ENCODE peak calls at places on chromosomes 7 and 10, in seven cellular contexts. D is colonic mucosa, G is uterus, C is AG10803, J is NB4, N is kidney epithelial cell, B is BE2C. O is an unnamed sample.

GRCh38 chr10:51368943-51369342 is 294.7 kb downstream of the PRKG1 start:
- DNase-seq in D (no peak), C (no peak), N (no peak), B (no peak), G (no peak), J (no peak), O (no peak)

GRCh38 chr10:128566376-128566968 is 440.2 kb upstream of the MKI67 start:
- DNase-seq in D (no peak), G (no peak), N (no peak), C (no peak), J (no peak), B (no peak), O (no peak)

GRCh38 chr10:49827297-49827696 is 65.2 kb upstream of the OGDHL start:
- DNase-seq in B (no peak), J (no peak), C (no peak), D (no peak), N (no peak), G (no peak), O (no peak)

GRCh38 chr7:82263880-82264751 is 179.5 kb downstream of the CACNA2D1 start:
- DNase-seq in B (no peak), G (no peak), N (no peak), D (no peak), J (no peak), C (no peak), O (no peak)

GRCh38 chr10:86447422-86447821 is 74.2 kb downstream of the WAPL start:
- DNase-seq in G (no peak), J (no peak), B (no peak), C (no peak), N (no peak), D (no peak), O (no peak)

GRCh38 chr10:89476676-89477075 is 58.7 kb downstream of the SLC16A12 start:
- DNase-seq in G (no peak), N (peak), C (no peak), D (no peak), J (no peak), B (no peak), O (peak)

GRCh38 chr7:129748710-129749109 is 137.2 kb downstream of the NRF1 start:
- DNase-seq in J (peak), B (no peak), D (no peak), G (no peak), N (no peak), C (peak), O (no peak)

GRCh38 chr7:87474533-87475358 is 734 bp downstream of the ABCB4 start:
- DNase-seq in C (peak), N (peak), B (no peak), D (peak), G (no peak), J (peak), O (no peak)

GRCh38 chr10:61882621-61883375 is 18.7 kb upstream of the ARID5B start:
- DNase-seq in B (no peak), N (no peak), C (peak), G (no peak), J (no peak), D (no peak), O (no peak)

GRCh38 chr10:120634629-120635028 is 177.6 kb downstream of the PLPP4 start:
- DNase-seq in D (no peak), C (no peak), J (peak), B (peak), G (no peak), N (no peak), O (no peak)

GRCh38 chr7:127938588-127938987 is 92.6 kb downstream of the LRRC4 start:
- DNase-seq in G (no peak), C (peak), B (no peak), D (no peak), J (no peak), N (no peak), O (peak)

GRCh38 chr7:129351320-129351719 is 82.9 kb upstream of the STRIP2 start:
- DNase-seq in J (no peak), D (no peak), B (no peak), C (no peak), N (no peak), G (no peak), O (no peak)

GRCh38 chr10:80100861-80101695 is 22.6 kb downstream of the TMEM254 start:
- DNase-seq in G (no peak), B (no peak), N (no peak), J (no peak), D (no peak), C (no peak), O (no peak)

GRCh38 chr7:112497481-112497880 is 16.7 kb downstream of the LSMEM1 start:
- DNase-seq in C (no peak), G (no peak), J (no peak), D (no peak), B (no peak), N (no peak), O (no peak)

GRCh38 chr10:62647375-62648092 is 157.0 kb upstream of the ADO start:
- DNase-seq in J (no peak), D (no peak), B (no peak), C (no peak), N (no peak), G (no peak), O (no peak)

GRCh38 chr7:4631664-4632171 is 50.4 kb upstream of the FOXK1 start:
- DNase-seq in G (peak), J (peak), B (peak), C (peak), D (peak), N (peak), O (peak)

GRCh38 chr7:4667776-4668509 is 14.2 kb upstream of the FOXK1 start:
- DNase-seq in G (no peak), N (no peak), J (no peak), C (peak), B (no peak), D (no peak), O (peak)

GRCh38 chr7:113122657-113123252 is 4.4 kb upstream of the SMIM30 start:
- DNase-seq in N (no peak), G (no peak), D (no peak), C (no peak), B (no peak), J (no peak), O (no peak)

GRCh38 chr7:99102809-99103690 is 40.9 kb downstream of the SMURF1 start:
- DNase-seq in J (no peak), B (no peak), N (no peak), C (peak), G (no peak), D (no peak), O (no peak)

GRCh38 chr10:62250594-62251198 is 17.9 kb downstream of the RTKN2 start:
- DNase-seq in C (peak), G (no peak), N (peak), D (no peak), J (no peak), B (no peak), O (no peak)

GRCh38 chr10:70927221-70927943 is 39.0 kb upstream of the PCBD1 start:
- DNase-seq in J (peak), B (no peak), C (no peak), G (no peak), D (no peak), N (no peak), O (no peak)

GRCh38 chr10:5563991-5564536 is 39.3 kb downstream of the CALML3 start:
- DNase-seq in D (no peak), C (peak), B (no peak), J (peak), G (no peak), N (no peak), O (no peak)

GRCh38 chr10:11693376-11693775 is 48.8 kb upstream of the ECHDC3 start:
- DNase-seq in D (no peak), N (no peak), G (no peak), B (no peak), C (no peak), J (no peak), O (no peak)
- TF ChIP-seq CTCF in D (no peak), N (no peak), G (no peak), B (no peak), C (no peak), J (no peak), O (no peak)

DNA sequence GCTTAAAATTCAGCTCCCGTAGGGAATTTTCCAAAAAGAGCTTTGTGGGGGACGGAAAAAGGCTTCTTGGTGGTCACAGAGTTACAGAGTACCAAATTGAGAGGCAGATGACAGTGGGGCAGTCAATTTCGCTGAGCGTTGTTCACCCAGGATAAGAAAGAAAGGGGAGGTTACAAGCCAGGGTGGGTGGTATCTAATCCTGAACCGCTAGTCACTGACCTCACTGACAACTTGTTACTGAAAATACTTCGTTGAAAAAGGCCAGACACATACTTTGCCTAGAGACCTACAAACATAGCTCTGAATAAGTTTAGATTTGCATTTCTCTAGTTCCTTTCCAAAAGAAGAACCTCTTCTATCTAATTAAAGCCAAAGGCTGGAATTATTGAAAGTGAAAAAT is at the start of gene CTNNA3:
- DNase-seq in D (no peak), G (no peak), N (no peak), B (no peak), C (no peak), J (no peak), O (no peak)
- H3K4me3 ChIP-seq in D (no peak), G (peak), N (no peak), B (no peak), C (no peak), J (no peak), O (no peak)

DNA sequence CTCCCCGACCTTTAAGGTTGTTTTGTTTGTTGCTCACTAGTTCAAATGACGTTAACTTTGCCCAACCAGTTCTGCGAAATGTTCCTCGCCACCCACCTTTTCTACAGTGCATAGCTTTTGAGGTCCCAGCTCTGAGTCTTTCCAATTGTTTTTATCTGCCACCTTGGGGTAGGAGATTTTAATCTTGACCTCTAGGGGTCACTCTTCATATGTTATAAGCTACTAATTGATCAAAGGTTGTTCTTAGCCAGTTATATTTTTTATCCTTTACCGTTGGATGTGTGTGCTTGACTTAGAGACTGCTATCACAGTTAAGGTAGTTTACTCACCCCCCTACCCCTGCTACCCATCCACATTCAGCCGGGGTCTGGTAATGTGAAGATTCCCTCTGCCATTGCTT is 372.4 kb downstream of the SUGCT start:
- DNase-seq in D (no peak), G (no peak), J (peak), N (no peak), B (no peak), C (no peak), O (no peak)
- TF ChIP-seq CTCF in D (peak), G (no peak), J (no peak), N (no peak), B (peak), C (no peak), O (no peak)

DNA sequence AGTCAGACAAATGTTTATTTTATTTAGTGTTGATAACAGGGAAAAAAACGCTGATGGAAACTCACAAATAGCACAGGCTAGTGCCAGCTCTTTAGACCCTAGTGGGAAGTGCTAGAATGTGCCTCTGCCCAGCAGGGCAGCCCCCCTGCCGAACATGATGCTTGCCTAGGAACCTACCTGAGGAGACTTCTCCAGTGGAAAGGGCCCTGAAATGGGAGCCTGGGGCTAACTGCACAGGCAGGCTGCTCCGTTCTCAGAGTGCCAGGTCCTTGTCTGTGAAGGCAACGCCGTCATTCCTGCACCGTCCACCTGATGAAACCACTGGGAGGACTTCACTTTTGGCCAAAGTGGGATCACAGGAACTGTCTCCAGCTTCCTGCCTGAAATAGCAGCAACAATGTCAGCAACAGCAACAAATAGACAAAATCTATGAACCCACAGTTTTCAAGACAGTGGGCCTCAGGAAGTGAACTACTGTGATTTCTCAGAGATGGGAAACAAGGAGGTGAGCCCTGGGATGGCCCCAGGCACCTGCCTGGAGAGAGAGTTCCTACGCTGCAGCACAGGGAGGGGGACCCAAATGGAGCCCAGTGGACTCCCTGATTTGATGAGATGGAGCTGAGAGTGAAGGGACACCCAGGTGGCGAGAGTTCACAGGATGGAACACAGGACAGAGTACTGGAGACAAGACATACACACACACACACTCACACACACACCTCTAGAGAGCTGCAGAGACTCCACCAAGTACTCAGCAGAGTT is 379.8 kb downstream of the RPS24 start:
- DNase-seq in D (no peak), C (no peak), N (no peak), J (no peak), B (no peak), G (no peak), O (no peak)
- H3K4me3 ChIP-seq in D (no peak), C (no peak), N (no peak), J (no peak), B (no peak), G (no peak), O (no peak)

GRCh38 chr7:106281127-106281526 is 3.7 kb downstream of the NAMPT start:
- DNase-seq in C (no peak), J (no peak), D (no peak), N (no peak), B (no peak), G (no peak), O (no peak)
- TF ChIP-seq CTCF in C (no peak), J (no peak), D (no peak), N (no peak), B (no peak), G (no peak), O (no peak)

DNA sequence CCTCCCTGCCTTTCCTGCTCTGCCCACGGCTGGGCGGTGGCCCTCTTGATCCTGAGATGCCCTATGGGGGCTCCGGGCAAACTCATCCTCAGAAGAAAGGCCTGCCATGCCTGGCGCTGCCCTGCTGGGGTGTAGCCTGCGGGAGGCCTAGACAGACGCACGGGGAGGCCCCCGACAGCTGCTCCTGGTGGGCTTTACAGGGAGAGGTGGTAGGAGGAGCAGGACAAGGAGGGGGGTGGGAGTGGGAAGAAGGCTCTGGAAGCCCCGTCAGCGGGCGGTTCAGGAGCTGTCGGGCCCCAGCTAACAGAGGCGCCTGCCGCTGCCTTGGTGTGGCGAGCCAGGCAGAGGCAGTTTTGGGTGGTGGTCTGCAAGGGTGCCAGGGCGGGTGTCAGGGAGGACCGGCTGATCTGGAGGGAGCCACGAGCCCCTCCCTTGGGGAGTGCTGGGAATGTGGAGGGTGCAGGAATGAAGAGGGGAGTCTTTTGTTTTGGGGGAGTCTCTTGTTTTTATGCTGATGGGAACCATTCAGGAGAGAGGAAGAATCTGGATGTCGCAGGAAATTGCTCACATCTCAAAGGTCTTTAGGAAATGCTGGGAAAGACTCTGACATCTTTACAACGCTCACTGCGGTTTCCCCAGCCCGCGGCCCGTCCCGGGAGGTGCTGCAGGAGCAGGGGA is 63.5 kb downstream of the CFAP46 start:
- DNase-seq in D (no peak), N (no peak), G (peak), B (no peak), J (no peak), C (no peak), O (no peak)
- H3K4me3 ChIP-seq in D (no peak), N (no peak), G (no peak), B (no peak), J (no peak), C (no peak), O (no peak)

GRCh38 chr7:74478671-74479065 is 25.0 kb downstream of the GTF2IRD1 start:
- DNase-seq in G (no peak), N (no peak), D (no peak), C (no peak), J (no peak), B (no peak), O (no peak)

GRCh38 chr7:74476546-74477095 is 22.9 kb downstream of the GTF2IRD1 start:
- DNase-seq in N (no peak), D (peak), G (no peak), J (no peak), B (no peak), C (no peak), O (no peak)

GRCh38 chr7:74475987-74476350 is 22.3 kb downstream of the GTF2IRD1 start:
- DNase-seq in J (no peak), C (no peak), D (no peak), G (no peak), N (no peak), B (no peak), O (no peak)

GRCh38 chr7:74475243-74475986 is 21.7 kb downstream of the GTF2IRD1 start:
- DNase-seq in J (no peak), D (peak), B (no peak), N (no peak), G (no peak), C (no peak), O (no peak)

DNA sequence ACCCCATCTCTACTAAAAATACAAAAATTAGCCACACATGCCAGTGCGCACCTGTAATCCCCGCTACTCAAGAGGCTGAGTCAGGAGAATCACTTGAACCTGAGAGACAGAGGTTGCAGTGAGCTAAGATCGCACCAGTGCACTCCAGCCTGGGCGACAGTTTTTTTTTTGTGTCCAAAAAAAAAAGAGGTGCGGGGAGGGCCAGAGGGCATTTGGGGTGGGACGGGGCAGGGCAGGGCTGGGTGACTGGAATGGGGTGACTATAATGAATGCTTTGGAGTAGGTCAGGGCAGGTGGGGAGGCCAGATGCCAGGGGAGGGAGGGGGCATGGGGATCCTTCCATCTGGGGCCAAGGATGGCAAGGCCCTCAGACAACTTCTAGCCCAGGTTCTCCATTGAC is 23.5 kb downstream of the GTF2IRD1 start:
- DNase-seq in B (no peak), J (no peak), C (no peak), N (no peak), G (no peak), D (no peak), O (no peak)
- TF ChIP-seq CTCF in B (no peak), J (no peak), C (no peak), N (no peak), G (no peak), D (no peak), O (no peak)

GRCh38 chr7:47636693-47637175 is 54.8 kb upstream of the TNS3 start:
- DNase-seq in B (no peak), D (no peak), G (peak), C (no peak), N (no peak), J (no peak), O (no peak)

GRCh38 chr7:47633134-47633533 is 51.2 kb upstream of the TNS3 start:
- DNase-seq in N (no peak), J (no peak), C (no peak), D (no peak), B (no peak), G (no peak), O (no peak)

GRCh38 chr7:47634273-47634672 is 52.4 kb upstream of the TNS3 start:
- DNase-seq in B (no peak), J (no peak), D (no peak), N (no peak), G (no peak), C (peak), O (no peak)

GRCh38 chr7:47636111-47636692 is 54.3 kb upstream of the TNS3 start:
- DNase-seq in J (no peak), G (no peak), N (no peak), B (no peak), D (no peak), C (no peak), O (no peak)

DNA sequence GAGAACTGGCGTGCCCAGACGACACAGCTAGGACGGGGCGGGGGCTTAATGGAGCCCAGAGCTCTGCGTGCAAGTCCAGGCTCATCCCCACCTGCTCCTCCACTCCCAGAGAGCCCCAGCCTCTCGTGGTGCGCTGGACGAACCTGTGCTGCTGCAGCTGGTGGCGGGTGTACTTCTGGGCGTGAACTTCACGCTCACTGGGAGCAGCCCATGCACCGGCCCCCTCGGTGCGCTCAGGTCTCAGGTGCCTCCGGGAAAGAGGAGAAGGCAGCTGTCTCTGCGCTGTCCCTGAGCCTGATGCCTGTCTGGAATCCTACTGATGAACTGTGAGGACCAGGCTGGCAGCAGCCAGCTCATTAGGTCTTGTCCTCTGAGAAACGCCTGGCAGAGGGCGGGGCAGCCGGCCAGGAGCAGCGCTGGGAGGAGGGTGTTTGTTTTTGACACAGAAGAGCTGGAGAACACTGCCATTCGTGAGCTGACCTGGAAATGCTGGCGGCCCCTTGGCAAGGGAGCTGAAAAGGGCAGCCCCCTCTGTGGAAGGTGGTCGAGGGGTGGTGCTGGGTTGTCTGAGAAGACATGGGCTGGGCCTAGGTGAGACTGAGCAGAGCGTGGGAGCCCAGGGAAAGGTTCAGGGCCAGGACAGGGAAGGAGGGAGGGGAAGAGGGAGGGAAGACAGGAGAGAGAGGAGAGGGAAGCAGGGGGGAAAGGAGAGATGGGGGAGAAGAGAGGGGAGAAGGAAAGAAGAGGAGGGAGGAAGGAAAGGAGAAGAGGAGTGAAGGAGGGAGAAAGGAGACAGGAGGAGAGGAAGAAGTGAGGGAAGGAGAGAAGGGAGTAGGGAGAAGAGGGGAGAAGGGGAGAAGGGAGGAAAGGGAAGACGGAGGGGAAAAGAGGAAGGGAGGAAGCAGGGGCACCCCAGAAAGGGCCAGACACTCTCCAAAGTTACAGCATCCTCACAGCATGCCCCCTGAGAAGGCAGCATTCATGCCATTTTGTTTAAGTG is 53.5 kb upstream of the TNS3 start:
- DNase-seq in N (no peak), D (peak), J (no peak), C (no peak), B (no peak), G (peak), O (no peak)
- H3K4me3 ChIP-seq in N (no peak), D (no peak), J (no peak), C (no peak), B (no peak), G (no peak), O (no peak)